ENCODE peak calls at places on chromosomes 6 and 20, in nine cellular contexts. One of them, this sample, is unnamed.

GRCh38 chr20:3786665-3787639 is at the start of gene CENPB:
- DNase-seq in SJSA1: peak
- DNase-seq in glutamatergic neuron: peak
- DNase-seq in bronchial epithelial cell: peak
- DNase-seq in PC-3: peak
- DNase-seq in germinal center: peak
- DNase-seq in left ventricle myocardium superior: peak
- DNase-seq in activated CD8-positive, alpha-beta memory T cell treated with anti-CD3 and anti-CD28 coated beads for 1 hour: no peak
- DNase-seq in kidney tubule cell: peak
- DNase-seq in this sample: peak

GRCh38 chr6:163356324-163356723 is 58.2 kb upstream of the QKI start:
- DNase-seq in bronchial epithelial cell: no peak
- DNase-seq in activated CD8-positive, alpha-beta memory T cell treated with anti-CD3 and anti-CD28 coated beads for 1 hour: no peak
- DNase-seq in germinal center: peak
- DNase-seq in left ventricle myocardium superior: peak
- DNase-seq in SJSA1: peak
- DNase-seq in kidney tubule cell: peak
- DNase-seq in glutamatergic neuron: no peak
- DNase-seq in PC-3: peak
- DNase-seq in this sample: no peak

GRCh38 chr6:149323925-149324324 is 6.4 kb downstream of the TAB2 start:
- DNase-seq in PC-3: no peak
- DNase-seq in SJSA1: no peak
- DNase-seq in glutamatergic neuron: no peak
- DNase-seq in left ventricle myocardium superior: no peak
- DNase-seq in germinal center: no peak
- DNase-seq in bronchial epithelial cell: no peak
- DNase-seq in kidney tubule cell: no peak
- DNase-seq in activated CD8-positive, alpha-beta memory T cell treated with anti-CD3 and anti-CD28 coated beads for 1 hour: no peak
- DNase-seq in this sample: no peak

GRCh38 chr6:166778776-166779175 is 151.7 kb upstream of the RPS6KA2 start:
- DNase-seq in kidney tubule cell: no peak
- DNase-seq in PC-3: no peak
- DNase-seq in activated CD8-positive, alpha-beta memory T cell treated with anti-CD3 and anti-CD28 coated beads for 1 hour: no peak
- DNase-seq in left ventricle myocardium superior: no peak
- DNase-seq in SJSA1: peak
- DNase-seq in glutamatergic neuron: no peak
- DNase-seq in bronchial epithelial cell: no peak
- DNase-seq in germinal center: no peak
- DNase-seq in this sample: no peak

GRCh38 chr6:33713786-33714185 is 2.3 kb upstream of the UQCC2 start:
- DNase-seq in SJSA1: no peak
- DNase-seq in activated CD8-positive, alpha-beta memory T cell treated with anti-CD3 and anti-CD28 coated beads for 1 hour: no peak
- DNase-seq in left ventricle myocardium superior: no peak
- DNase-seq in kidney tubule cell: no peak
- DNase-seq in PC-3: no peak
- DNase-seq in germinal center: no peak
- DNase-seq in glutamatergic neuron: no peak
- DNase-seq in bronchial epithelial cell: no peak
- DNase-seq in this sample: no peak

GRCh38 chr20:18916886-18917785 is 103.6 kb downstream of the SCP2D1 start:
- DNase-seq in SJSA1: no peak
- DNase-seq in bronchial epithelial cell: no peak
- DNase-seq in activated CD8-positive, alpha-beta memory T cell treated with anti-CD3 and anti-CD28 coated beads for 1 hour: no peak
- DNase-seq in PC-3: peak
- DNase-seq in left ventricle myocardium superior: no peak
- DNase-seq in kidney tubule cell: no peak
- DNase-seq in glutamatergic neuron: no peak
- DNase-seq in germinal center: no peak
- DNase-seq in this sample: no peak

GRCh38 chr6:39049575-39050283 is 1.1 kb downstream of the GLP1R start:
- DNase-seq in germinal center: no peak
- DNase-seq in PC-3: no peak
- DNase-seq in glutamatergic neuron: no peak
- DNase-seq in left ventricle myocardium superior: no peak
- DNase-seq in kidney tubule cell: no peak
- DNase-seq in SJSA1: no peak
- DNase-seq in bronchial epithelial cell: no peak
- DNase-seq in activated CD8-positive, alpha-beta memory T cell treated with anti-CD3 and anti-CD28 coated beads for 1 hour: no peak
- DNase-seq in this sample: no peak

GRCh38 chr6:10725716-10726115 is 2.8 kb downstream of the TMEM14C start:
- DNase-seq in SJSA1: no peak
- DNase-seq in bronchial epithelial cell: no peak
- DNase-seq in left ventricle myocardium superior: no peak
- DNase-seq in activated CD8-positive, alpha-beta memory T cell treated with anti-CD3 and anti-CD28 coated beads for 1 hour: no peak
- DNase-seq in kidney tubule cell: no peak
- DNase-seq in germinal center: no peak
- DNase-seq in glutamatergic neuron: no peak
- DNase-seq in PC-3: no peak
- DNase-seq in this sample: no peak

GRCh38 chr6:73455865-73456629 is 4.0 kb upstream of the CGAS start:
- DNase-seq in PC-3: no peak
- DNase-seq in kidney tubule cell: no peak
- DNase-seq in bronchial epithelial cell: peak
- DNase-seq in SJSA1: no peak
- DNase-seq in glutamatergic neuron: no peak
- DNase-seq in germinal center: no peak
- DNase-seq in activated CD8-positive, alpha-beta memory T cell treated with anti-CD3 and anti-CD28 coated beads for 1 hour: no peak
- DNase-seq in left ventricle myocardium superior: no peak
- DNase-seq in this sample: no peak

GRCh38 chr6:138416201-138416600 is 12.2 kb downstream of the HEBP2 start:
- DNase-seq in PC-3: no peak
- DNase-seq in SJSA1: no peak
- DNase-seq in germinal center: no peak
- DNase-seq in bronchial epithelial cell: no peak
- DNase-seq in glutamatergic neuron: no peak
- DNase-seq in kidney tubule cell: no peak
- DNase-seq in activated CD8-positive, alpha-beta memory T cell treated with anti-CD3 and anti-CD28 coated beads for 1 hour: no peak
- DNase-seq in left ventricle myocardium superior: no peak
- DNase-seq in this sample: no peak

GRCh38 chr6:159252955-159253508 is 83.8 kb downstream of the FNDC1 start:
- DNase-seq in left ventricle myocardium superior: no peak
- DNase-seq in PC-3: peak
- DNase-seq in germinal center: peak
- DNase-seq in kidney tubule cell: peak
- DNase-seq in bronchial epithelial cell: peak
- DNase-seq in activated CD8-positive, alpha-beta memory T cell treated with anti-CD3 and anti-CD28 coated beads for 1 hour: no peak
- DNase-seq in SJSA1: no peak
- DNase-seq in glutamatergic neuron: no peak
- DNase-seq in this sample: peak

GRCh38 chr6:133430530-133430929 is 189.4 kb downstream of the EYA4 start:
- DNase-seq in activated CD8-positive, alpha-beta memory T cell treated with anti-CD3 and anti-CD28 coated beads for 1 hour: no peak
- DNase-seq in bronchial epithelial cell: no peak
- DNase-seq in SJSA1: no peak
- DNase-seq in kidney tubule cell: no peak
- DNase-seq in glutamatergic neuron: no peak
- DNase-seq in germinal center: no peak
- DNase-seq in PC-3: no peak
- DNase-seq in left ventricle myocardium superior: no peak
- DNase-seq in this sample: no peak

GRCh38 chr6:76230711-76231110 is 158.2 kb upstream of the IMPG1 start:
- DNase-seq in germinal center: no peak
- DNase-seq in glutamatergic neuron: peak
- DNase-seq in activated CD8-positive, alpha-beta memory T cell treated with anti-CD3 and anti-CD28 coated beads for 1 hour: no peak
- DNase-seq in PC-3: no peak
- DNase-seq in SJSA1: no peak
- DNase-seq in left ventricle myocardium superior: no peak
- DNase-seq in kidney tubule cell: peak
- DNase-seq in bronchial epithelial cell: peak
- DNase-seq in this sample: no peak

GRCh38 chr6:150857062-150857905 is 8.2 kb upstream of the MTHFD1L start:
- DNase-seq in bronchial epithelial cell: peak
- DNase-seq in PC-3: peak
- DNase-seq in glutamatergic neuron: no peak
- DNase-seq in activated CD8-positive, alpha-beta memory T cell treated with anti-CD3 and anti-CD28 coated beads for 1 hour: no peak
- DNase-seq in germinal center: no peak
- DNase-seq in kidney tubule cell: peak
- DNase-seq in left ventricle myocardium superior: no peak
- DNase-seq in SJSA1: peak
- DNase-seq in this sample: no peak

This sample was measured in endothelial cell.